ENCODE peak calls at places on chromosomes 11 and 22, in seven cellular contexts. I, D, G, B, P, O and Z are unnamed samples.

GRCh38 chr11:78170874-78171549 is 17.4 kb downstream of the KCTD21 start:
- DNase-seq in I (no peak), D (no peak), G (no peak), B (no peak), P (no peak), O (no peak), Z (no peak)

GRCh38 chr11:78828582-78829520 is 254.2 kb upstream of the NARS2 start:
- DNase-seq in I (no peak), D (no peak), G (no peak), B (no peak), P (no peak), O (no peak), Z (no peak)

GRCh38 chr22:46614070-46614931 is 5.9 kb upstream of the GRAMD4 start:
- DNase-seq in I (no peak), D (no peak), G (peak; percentile 65), B (no peak), P (no peak), O (no peak), Z (no peak)

GRCh38 chr11:69278091-69278867 is 15.7 kb upstream of the MYEOV start:
- DNase-seq in I (peak; percentile 89), D (no peak), G (no peak), B (no peak), P (no peak), O (no peak), Z (no peak)

GRCh38 chr11:36540998-36541397 is 26.8 kb upstream of the RAG1 start:
- DNase-seq in I (peak; percentile 29), D (peak; percentile 60), G (peak; percentile 66), B (peak; percentile 15), P (peak; percentile 39), O (no peak), Z (peak; percentile 84)

GRCh38 chr22:41998361-41999261 is at the start of gene WBP2NL:
- DNase-seq in I (peak; percentile 93), D (no peak), G (peak; percentile 96), B (no peak), P (no peak), O (peak; percentile 87), Z (peak; percentile 44)

GRCh38 chr11:103633819-103634590 is 402.4 kb upstream of the DDI1 start:
- DNase-seq in I (no peak), D (no peak), G (no peak), B (no peak), P (no peak), O (no peak), Z (no peak)

GRCh38 chr22:43819691-43820670 is 7.9 kb upstream of the EFCAB6 start:
- DNase-seq in I (peak; percentile 7), D (no peak), G (no peak), B (no peak), P (no peak), O (no peak), Z (no peak)

GRCh38 chr11:131717616-131718015 is 347.2 kb downstream of the NTM start:
- DNase-seq in I (no peak), D (no peak), G (no peak), B (no peak), P (no peak), O (no peak), Z (no peak)

GRCh38 chr11:104060004-104060403 is 23.6 kb downstream of the DDI1 start:
- DNase-seq in I (no peak), D (no peak), G (no peak), B (no peak), P (no peak), O (no peak), Z (no peak)

GRCh38 chr11:123011510-123011909 is 29.9 kb upstream of the BSX start:
- DNase-seq in I (no peak), D (no peak), G (no peak), B (no peak), P (no peak), O (no peak), Z (no peak)

GRCh38 chr11:10581481-10582019 is 13.1 kb upstream of the LYVE1 start:
- DNase-seq in I (no peak), D (peak; percentile 23), G (no peak), B (no peak), P (no peak), O (peak; percentile 75), Z (no peak)

GRCh38 chr22:34861787-34862186 is 204.2 kb upstream of the ISX start:
- DNase-seq in I (no peak), D (no peak), G (no peak), B (no peak), P (no peak), O (no peak), Z (no peak)

GRCh38 chr11:115550291-115551059 is 46.3 kb upstream of the CADM1 start:
- DNase-seq in I (no peak), D (no peak), G (no peak), B (no peak), P (no peak), O (no peak), Z (no peak)

GRCh38 chr11:61815790-61816735 is 740 bp downstream of the FADS1 start:
- DNase-seq in I (peak; percentile 52), D (peak; percentile 71), G (peak; percentile 74), B (no peak), P (peak; percentile 71), O (peak; percentile 87), Z (peak; percentile 64)

GRCh38 chr11:131880279-131880678 is 509.9 kb downstream of the NTM start:
- DNase-seq in I (no peak), D (no peak), G (no peak), B (no peak), P (peak; percentile 29), O (no peak), Z (no peak)

GRCh38 chr11:17734418-17734911 is at the start of gene KCNC1:
- DNase-seq in I (peak; percentile 38), D (no peak), G (peak; percentile 67), B (peak; percentile 44), P (peak; percentile 91), O (peak; percentile 61), Z (peak; percentile 39)

GRCh38 chr22:40014661-40015255 is 20.0 kb downstream of the FAM83F start:
- DNase-seq in I (no peak), D (no peak), G (no peak), B (no peak), P (no peak), O (no peak), Z (no peak)

GRCh38 chr22:41382098-41382578 is 396 bp downstream of the TEF start:
- DNase-seq in I (no peak), D (peak; percentile 9), G (peak; percentile 88), B (peak; percentile 61), P (peak; percentile 65), O (peak; percentile 91), Z (peak; percentile 76)

GRCh38 chr11:85991514-85991913 is 77.4 kb downstream of the PICALM start:
- DNase-seq in I (no peak), D (no peak), G (no peak), B (no peak), P (no peak), O (no peak), Z (no peak)